ENCODE peak calls at places on chromosome 17, in eight cellular contexts. R, G, L, F, C, H, W and J are unnamed samples.

GRCh38 chr17:17782425-17783120 is 54.2 kb downstream of the SREBF1 start:
- DNase-seq in R (no peak), G (no peak), H (no peak), W (no peak), F (no peak), L (peak; percentile 23), C (no peak), J (peak; percentile 46)

GRCh38 chr17:64097196-64097936 is 32.6 kb downstream of the ERN1 start:
- DNase-seq in H (no peak), F (no peak), C (no peak), R (no peak), L (no peak), G (no peak), W (no peak), J (no peak)

GRCh38 chr17:47721725-47722124 is 11.3 kb upstream of the TBX21 start:
- DNase-seq in G (no peak), W (no peak), C (no peak), R (no peak), F (no peak), L (no peak), H (no peak), J (no peak)

GRCh38 chr17:82933006-82933310 is 93.1 kb upstream of the ZNF750 start:
- DNase-seq in L (no peak), G (peak; percentile 41), R (peak; percentile 4), W (no peak), C (peak; percentile 56), F (no peak), H (no peak), J (peak; percentile 18)

GRCh38 chr17:69404398-69404797 is 10.1 kb upstream of the MAP2K6 start:
- DNase-seq in C (no peak), G (no peak), L (no peak), W (no peak), R (no peak), F (no peak), H (no peak), J (no peak)

GRCh38 chr17:17605747-17606083 is 14.2 kb upstream of the PEMT start:
- DNase-seq in R (no peak), H (no peak), W (no peak), C (no peak), G (no peak), F (no peak), L (no peak), J (no peak)

GRCh38 chr17:6712854-6713129 is 377 bp downstream of the SLC13A5 start:
- DNase-seq in H (no peak), F (no peak), G (no peak), L (no peak), R (no peak), W (no peak), C (no peak), J (no peak)

GRCh38 chr17:57406131-57406980 is 150.0 kb downstream of the MSI2 start:
- DNase-seq in R (no peak), C (no peak), H (no peak), W (peak; percentile 61), F (no peak), G (no peak), L (peak; percentile 27), J (no peak)

GRCh38 chr17:42502926-42503325 is 33.1 kb upstream of the NAGLU start:
- DNase-seq in L (no peak), C (no peak), H (no peak), G (no peak), R (no peak), W (no peak), F (no peak), J (no peak)

GRCh38 chr17:1626333-1626732 is 2.3 kb downstream of the SLC43A2 start:
- DNase-seq in G (no peak), R (no peak), F (no peak), W (no peak), C (no peak), H (no peak), L (no peak), J (no peak)
- TF ChIP-seq POLR2AphosphoS5 in G (no peak), R (no peak), F (no peak), W (no peak), C (no peak), H (no peak), L (no peak), J (no peak)

GRCh38 chr17:40347319-40348135 is 17.0 kb downstream of the GJD3 start:
- DNase-seq in C (no peak), W (no peak), F (no peak), G (no peak), H (no peak), L (peak; percentile 52), R (no peak), J (no peak)
- H3K36me3 ChIP-seq in C (peaks cover 12% of the 10 kb centered on the region), W (peaks cover 25% of the 10 kb centered on the region), F (peaks cover 9% of the 10 kb centered on the region), G (no peaks in the 10 kb centered on the region), H (no peaks in the 10 kb centered on the region), L (peaks cover 46% of the 10 kb centered on the region), R (peaks cover 3% of the 10 kb centered on the region), J (peaks cover 13% of the 10 kb centered on the region)

GRCh38 chr17:35244345-35245195 is 1.7 kb downstream of the SLFN5 start:
- DNase-seq in G (no peak), C (peak; percentile 92), H (peak; percentile 33), F (peak; percentile 95), W (peak; percentile 6), R (peak; percentile 89), L (peak; percentile 12), J (peak; percentile 66)
- TF ChIP-seq POLR2AphosphoS5 in G (no peak), C (peak; percentile 25), H (no peak), F (peak; percentile 69), W (no peak), R (peak; percentile 82), L (no peak), J (peak; percentile 70)

DNA sequence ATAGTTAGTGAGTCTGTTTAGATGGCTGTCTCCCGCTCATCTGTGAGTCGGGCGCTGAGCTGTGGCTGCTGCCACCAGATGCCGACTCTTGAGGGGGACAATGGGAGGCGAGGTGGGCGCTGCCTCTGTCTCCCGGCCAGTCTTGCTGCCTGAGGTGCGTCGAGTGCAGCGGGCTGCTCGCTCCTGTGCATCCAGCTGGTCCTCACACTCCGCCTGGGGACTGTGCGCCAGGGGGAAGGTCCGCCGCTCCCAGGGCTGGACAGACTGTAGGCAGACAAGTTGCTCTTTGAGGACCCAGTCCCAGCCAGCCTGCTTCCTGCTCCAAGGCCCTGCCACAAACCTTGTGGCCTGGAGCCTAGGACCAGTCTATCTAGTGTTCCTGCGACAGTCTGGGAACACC is 32.4 kb downstream of the STH start:
- DNase-seq in R (no peak), W (no peak), F (no peak), L (no peak), C (no peak), G (no peak), H (no peak), J (no peak)
- H3K36me3 ChIP-seq in R (peaks cover 37% of the 10 kb centered on the region), W (peaks cover 54% of the 10 kb centered on the region), F (peaks cover 47% of the 10 kb centered on the region), L (peaks cover 87% of the 10 kb centered on the region), C (peaks cover 52% of the 10 kb centered on the region), G (peaks cover 19% of the 10 kb centered on the region), H (peaks cover 52% of the 10 kb centered on the region), J (peaks cover 55% of the 10 kb centered on the region)

DNA sequence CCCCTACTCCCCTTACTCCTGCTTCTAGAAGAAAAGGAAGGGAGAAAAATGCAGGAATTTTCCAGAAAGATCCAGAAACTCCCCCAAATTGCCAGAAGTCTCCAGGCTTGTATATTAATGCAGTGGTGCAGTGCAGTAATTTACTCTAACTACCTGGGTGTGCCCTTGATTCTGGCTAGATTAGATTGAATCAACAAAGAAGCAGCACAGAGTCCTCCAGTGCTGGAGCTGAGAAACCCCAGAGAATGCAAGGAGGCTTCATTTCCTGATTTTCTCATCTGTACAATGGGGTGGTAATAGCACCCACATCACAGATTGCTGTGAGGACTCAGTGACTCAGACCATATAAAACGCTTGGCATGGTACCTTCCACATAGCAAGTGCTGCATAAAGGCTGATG is 247.3 kb upstream of the RPL38 start:
- DNase-seq in F (no peak), H (no peak), C (no peak), L (no peak), W (no peak), G (no peak), R (no peak), J (no peak)
- TF ChIP-seq POLR2AphosphoS5 in F (no peak), H (no peak), C (no peak), L (no peak), W (no peak), G (no peak), R (no peak), J (no peak)

GRCh38 chr17:67624886-67625656 is 92.7 kb upstream of the NOL11 start:
- DNase-seq in H (no peak), L (no peak), F (no peak), R (no peak), W (no peak), C (no peak), G (no peak), J (no peak)
- H3K36me3 ChIP-seq in H (no peaks in the 10 kb centered on the region), L (no peaks in the 10 kb centered on the region), F (no peaks in the 10 kb centered on the region), R (no peaks in the 10 kb centered on the region), W (no peaks in the 10 kb centered on the region), C (no peaks in the 10 kb centered on the region), G (no peaks in the 10 kb centered on the region), J (no peaks in the 10 kb centered on the region)

GRCh38 chr17:8877984-8878383 is 10.5 kb upstream of the PIK3R6 start:
- DNase-seq in R (no peak), C (no peak), L (no peak), G (no peak), F (no peak), H (no peak), W (no peak), J (no peak)
- TF ChIP-seq POLR2AphosphoS5 in R (no peak), C (no peak), L (no peak), G (no peak), F (no peak), H (no peak), W (no peak), J (no peak)

GRCh38 chr17:40632206-40632605 is 15.4 kb downstream of the SMARCE1 start:
- DNase-seq in L (no peak), R (no peak), H (no peak), C (no peak), G (no peak), F (no peak), W (no peak), J (no peak)

GRCh38 chr17:40637931-40638330 is 9.7 kb downstream of the SMARCE1 start:
- DNase-seq in R (no peak), H (no peak), F (no peak), C (no peak), L (no peak), G (no peak), W (no peak), J (no peak)

GRCh38 chr17:40629850-40630249 is 17.8 kb downstream of the SMARCE1 start:
- DNase-seq in G (no peak), C (no peak), L (no peak), R (no peak), H (no peak), W (no peak), F (no peak), J (no peak)

GRCh38 chr17:40633871-40634270 is 13.7 kb downstream of the SMARCE1 start:
- DNase-seq in G (no peak), H (no peak), L (no peak), W (no peak), F (no peak), C (no peak), R (no peak), J (no peak)
- H3K36me3 ChIP-seq in G (peaks cover 6% of the 10 kb centered on the region), H (peaks cover 61% of the 10 kb centered on the region), L (peaks cover 98% of the 10 kb centered on the region), W (peaks cover 27% of the 10 kb centered on the region), F (peaks cover 85% of the 10 kb centered on the region), C (peaks cover 57% of the 10 kb centered on the region), R (peaks cover 53% of the 10 kb centered on the region), J (peaks cover 87% of the 10 kb centered on the region)